ENCODE peak calls at places on chromosome 6, in six cellular contexts. S is adrenal gland, E is HFFc6, D is D341Med, W is posterior cingulate gyrus, M is cardiac fibroblast. P is an unnamed sample.

GRCh38 chr6:17962436-17963031 is 24.9 kb downstream of the KIF13A start:
- DNase-seq in S (peak; percentile 36), E (peak; percentile 97), D (peak; percentile 30), W (peak; percentile 80), M (peak; percentile 93), P (peak; percentile 90)

GRCh38 chr6:17385660-17386059 is 7.7 kb upstream of the CAP2 start:
- DNase-seq in S (no peak), E (no peak), D (peak; percentile 52), W (no peak), M (peak; percentile 51), P (peak; percentile 78)

GRCh38 chr6:22884441-22884840 is 315.1 kb downstream of the HDGFL1 start:
- DNase-seq in S (no peak), E (no peak), D (no peak), W (no peak), M (no peak), P (no peak)

GRCh38 chr6:42555477-42556457 is 8.1 kb upstream of the UBR2 start:
- DNase-seq in S (no peak), E (no peak), D (no peak), W (no peak), M (no peak), P (peak; percentile 4)

GRCh38 chr6:108008363-108008762 is 50.4 kb upstream of the SEC63 start:
- DNase-seq in S (no peak), E (no peak), D (no peak), W (no peak), M (no peak), P (no peak)

GRCh38 chr6:152948150-152948768 is 34.6 kb downstream of the FBXO5 start:
- DNase-seq in S (no peak), E (peak; percentile 39), D (peak; percentile 29), W (no peak), M (peak; percentile 66), P (peak; percentile 8)

GRCh38 chr6:342832-343179 is 48.7 kb upstream of the IRF4 start:
- DNase-seq in S (no peak), E (no peak), D (no peak), W (no peak), M (no peak), P (no peak)

GRCh38 chr6:137495652-137496391 is 1.6 kb upstream of the OLIG3 start:
- DNase-seq in S (no peak), E (no peak), D (peak; percentile 31), W (no peak), M (no peak), P (no peak)

GRCh38 chr6:44800171-44800671 is 412.7 kb downstream of the CDC5L start:
- DNase-seq in S (peak; percentile 49), E (peak; percentile 5), D (peak; percentile 59), W (no peak), M (peak; percentile 82), P (peak; percentile 78)

GRCh38 chr6:35229304-35229703 is 15.5 kb downstream of the SCUBE3 start:
- DNase-seq in S (no peak), E (no peak), D (no peak), W (no peak), M (no peak), P (no peak)

GRCh38 chr6:130434174-130434873 is 68.5 kb downstream of the TMEM200A start:
- DNase-seq in S (no peak), E (peak; percentile 51), D (peak; percentile 25), W (no peak), M (peak; percentile 30), P (no peak)

GRCh38 chr6:157984165-157984564 is 2.5 kb downstream of the SYNJ2 start:
- DNase-seq in S (no peak), E (no peak), D (no peak), W (no peak), M (no peak), P (no peak)

GRCh38 chr6:119351005-119351394 is 1.4 kb upstream of the MAN1A1 start:
- DNase-seq in S (no peak), E (peak; percentile 44), D (no peak), W (no peak), M (peak; percentile 70), P (no peak)

GRCh38 chr6:136709429-136709828 is 82.8 kb downstream of the MAP3K5 start:
- DNase-seq in S (no peak), E (no peak), D (no peak), W (no peak), M (no peak), P (no peak)

GRCh38 chr6:33192671-33193602 is 670 bp upstream of the COL11A2 start:
- DNase-seq in S (peak; percentile 37), E (no peak), D (no peak), W (peak; percentile 91), M (no peak), P (peak; percentile 29)

GRCh38 chr6:63496388-63496804 is 75.9 kb upstream of the LOC128125822 start:
- DNase-seq in S (peak; percentile 31), E (no peak), D (no peak), W (no peak), M (no peak), P (no peak)

GRCh38 chr6:135115411-135116293 is 61.0 kb upstream of the HBS1L start:
- DNase-seq in S (no peak), E (no peak), D (no peak), W (no peak), M (no peak), P (no peak)

GRCh38 chr6:161079566-161080262 is 88.1 kb downstream of the MAP3K4 start:
- DNase-seq in S (no peak), E (peak; percentile 58), D (no peak), W (peak; percentile 86), M (peak; percentile 55), P (no peak)

GRCh38 chr6:11460837-11461661 is 76.5 kb upstream of the TMEM170B start:
- DNase-seq in S (no peak), E (no peak), D (no peak), W (no peak), M (no peak), P (no peak)

GRCh38 chr6:99013145-99013544 is 65.4 kb upstream of the FBXL4 start:
- DNase-seq in S (no peak), E (peak; percentile 89), D (no peak), W (no peak), M (peak; percentile 24), P (no peak)

GRCh38 chr6:131061041-131061770 is 1.8 kb downstream of the EPB41L2 start:
- DNase-seq in S (no peak), E (no peak), D (no peak), W (no peak), M (peak; percentile 64), P (no peak)

GRCh38 chr6:24960991-24961475 is 25.3 kb upstream of the RIPOR2 start:
- DNase-seq in S (no peak), E (no peak), D (no peak), W (no peak), M (no peak), P (no peak)

GRCh38 chr6:113495521-113495920 is 361.6 kb upstream of the MARCKS start:
- DNase-seq in S (no peak), E (peak; percentile 75), D (no peak), W (no peak), M (peak; percentile 47), P (no peak)

GRCh38 chr6:119466226-119466625 is 116.7 kb upstream of the MAN1A1 start:
- DNase-seq in S (no peak), E (no peak), D (peak; percentile 39), W (no peak), M (no peak), P (peak; percentile 96)

GRCh38 chr6:169857343-169858292 is 106.2 kb downstream of the ERMARD start:
- DNase-seq in S (no peak), E (no peak), D (no peak), W (no peak), M (no peak), P (no peak)

GRCh38 chr6:44234101-44235090 is 11.0 kb downstream of the SLC29A1 start:
- DNase-seq in S (peak; percentile 93), E (peak; percentile 75), D (peak; percentile 77), W (peak; percentile 92), M (peak; percentile 90), P (peak; percentile 48)

GRCh38 chr6:2197177-2197671 is 48.2 kb downstream of the GMDS start:
- DNase-seq in S (peak; percentile 67), E (no peak), D (no peak), W (peak; percentile 74), M (peak; percentile 57), P (no peak)

GRCh38 chr6:92550501-92550900 is 868.9 kb downstream of the EPHA7 start:
- DNase-seq in S (no peak), E (no peak), D (no peak), W (no peak), M (no peak), P (no peak)

GRCh38 chr6:3819161-3820110 is 29.7 kb upstream of the FAM50B start:
- DNase-seq in S (no peak), E (no peak), D (no peak), W (no peak), M (no peak), P (no peak)

GRCh38 chr6:75524322-75524972 is 30.8 kb upstream of the FILIP1 start:
- DNase-seq in S (no peak), E (peak; percentile 86), D (no peak), W (no peak), M (peak; percentile 73), P (no peak)

GRCh38 chr6:141587482-141588266 is 545.1 kb upstream of the GJE1 start:
- DNase-seq in S (no peak), E (peak; percentile 79), D (no peak), W (no peak), M (peak; percentile 67), P (no peak)

GRCh38 chr6:159718634-159719033 is 8.7 kb upstream of the WTAP start:
- DNase-seq in S (no peak), E (no peak), D (no peak), W (no peak), M (no peak), P (peak; percentile 13)

GRCh38 chr6:170032706-170033309 is 258.1 kb downstream of the DLL1 start:
- DNase-seq in S (no peak), E (no peak), D (no peak), W (no peak), M (no peak), P (no peak)

P was measured in NCI-H524.